ENCODE peak calls at places on chromosomes 11 and 22, in ten cellular contexts. Q is activated T-helper 1 cell treated with anti-CD3 and anti-CD28 coated beads, Interleukin-12 subunit alpha, Interleukin-12 subunit beta, Interleukin-2, Interleukin-4 antibody, amounts not matched to agents 30 ng/mL and 10 ng/mL and 1 ng/mL, durations not matched to agents 14 hours and 24 hours and 36 hours; P is activated T-cell treated with anti-CD3 and anti-CD28 coated beads, Interleukin-2, amount 50 U/mL, for 72 hours; X is Right ventricle myocardium superior; K is Daoy; A is DMS 273 treated with DMSO at 0.1 percent for 48 hours; U is stimulated activated CD4-positive, alpha-beta T cell treated with anti-CD3 and anti-CD28 coated beads, Interleukin-1b, Interleukin-23, amount 100 ng/mL, for 48 hours; E is glomerular endothelial cell; C is foreskin fibroblast; M is dermis blood vessel endothelial cell. J is an unnamed sample.

GRCh38 chr22:23289851-23290724 is 109.8 kb downstream of the BCR start:
- DNase-seq in E (no peak), X (peak; percentile 59), C (peak; percentile 61), M (peak; percentile 78), A (no peak), P (peak; percentile 65), K (peak; percentile 48), U (peak; percentile 50), Q (peak; percentile 34), J (peak; percentile 46)

GRCh38 chr11:44610556-44610955 is 45.1 kb downstream of the CD82 start:
- DNase-seq in X (no peak), M (no peak), Q (no peak), E (no peak), P (no peak), C (no peak), A (no peak), K (no peak), U (no peak), J (no peak)

GRCh38 chr22:45626198-45626651 is 45.4 kb upstream of the ATXN10 start:
- DNase-seq in P (no peak), E (no peak), X (no peak), U (no peak), C (no peak), A (no peak), Q (no peak), M (no peak), K (peak; percentile 69), J (no peak)

GRCh38 chr11:112499908-112500204 is 239.2 kb upstream of the PLET1 start:
- DNase-seq in U (no peak), M (no peak), P (no peak), C (no peak), A (no peak), Q (no peak), E (no peak), K (no peak), X (no peak), J (no peak)

GRCh38 chr11:19244084-19244483 is 3.3 kb upstream of the E2F8 start:
- DNase-seq in K (no peak), X (no peak), P (no peak), M (no peak), U (no peak), Q (no peak), A (no peak), C (peak; percentile 18), E (no peak), J (no peak)

GRCh38 chr22:46425011-46425410 is 89.5 kb downstream of the TRMU start:
- DNase-seq in E (no peak), C (peak; percentile 15), X (no peak), M (no peak), A (peak; percentile 13), K (peak; percentile 74), P (no peak), U (no peak), Q (no peak), J (no peak)

GRCh38 chr11:29135504-29135903 is 881.3 kb downstream of the KCNA4 start:
- DNase-seq in P (no peak), K (peak; percentile 15), E (no peak), X (no peak), M (no peak), A (no peak), Q (no peak), U (no peak), C (peak; percentile 34), J (no peak)

GRCh38 chr22:27148025-27148424 is 490.6 kb downstream of the MIAT start:
- DNase-seq in Q (no peak), P (no peak), C (no peak), A (no peak), E (no peak), M (no peak), U (no peak), X (no peak), K (no peak), J (no peak)

GRCh38 chr22:37454857-37455686 is 27.8 kb upstream of the ELFN2 start:
- DNase-seq in E (peak; percentile 52), X (no peak), Q (no peak), P (no peak), A (no peak), M (peak; percentile 84), U (no peak), K (peak; percentile 91), C (peak; percentile 82), J (no peak)

GRCh38 chr11:128933481-128934178 is 9.0 kb downstream of the TP53AIP1 start:
- DNase-seq in A (peak; percentile 26), P (no peak), K (no peak), C (no peak), Q (no peak), M (no peak), X (no peak), U (no peak), E (no peak), J (peak; percentile 26)

GRCh38 chr11:61075891-61076290 is 26.4 kb upstream of the CD5 start:
- DNase-seq in C (peak; percentile 17), Q (no peak), P (no peak), A (no peak), M (no peak), X (no peak), K (peak; percentile 53), U (no peak), E (no peak), J (no peak)

GRCh38 chr22:17773606-17774205 is 563 bp downstream of the BID start:
- DNase-seq in P (peak; percentile 77), E (no peak), K (peak; percentile 66), Q (peak; percentile 67), A (no peak), X (no peak), C (no peak), M (peak; percentile 42), U (peak; percentile 59), J (no peak)

GRCh38 chr22:46791201-46791731 is 28.8 kb downstream of the TBC1D22A start:
- DNase-seq in M (peak; percentile 75), K (peak; percentile 79), C (peak; percentile 39), P (peak; percentile 71), E (no peak), U (peak; percentile 73), X (no peak), A (no peak), Q (peak; percentile 71), J (no peak)

GRCh38 chr11:19374189-19374588 is 133.4 kb upstream of the E2F8 start:
- DNase-seq in P (no peak), E (no peak), U (no peak), A (no peak), C (peak; percentile 99), K (peak; percentile 88), Q (no peak), X (no peak), M (peak; percentile 73), J (no peak)

GRCh38 chr22:23539135-23539838 is 40.8 kb downstream of the IGLL1 start:
- DNase-seq in Q (peak; percentile 60), P (peak; percentile 76), A (peak; percentile 41), M (peak; percentile 88), X (peak; percentile 87), U (peak; percentile 83), C (peak; percentile 50), K (peak; percentile 84), E (peak; percentile 41), J (peak; percentile 56)

GRCh38 chr11:65131417-65131776 is 2.9 kb downstream of the SYVN1 start:
- DNase-seq in K (no peak), Q (no peak), A (no peak), C (no peak), M (no peak), U (no peak), P (no peak), X (no peak), E (no peak), J (no peak)